ENCODE peak calls at places on chromosomes 3 and 15, in eight cellular contexts. One of them, this sample, is unnamed.

GRCh38 chr15:35019401-35020327 is 31.6 kb upstream of the ZNF770 start:
- DNase-seq in EL: peak; percentile 56
- DNase-seq in SK-MEL-5: peak; percentile 37
- DNase-seq in esophagus squamous epithelium: no peak
- DNase-seq in heart right ventricle: no peak
- DNase-seq in tibial artery: no peak
- DNase-seq in GM12878: no peak
- DNase-seq in activated naive CD4-positive, alpha-beta T cell treated with anti-CD3 and anti-CD28 coated beads, Interleukin-2, amount 50 U/mL, for 16 hours: no peak
- DNase-seq in this sample: peak; percentile 54

GRCh38 chr3:160163259-160163878 is 61.9 kb upstream of the C3orf80 start:
- DNase-seq in GM12878: no peak
- DNase-seq in tibial artery: no peak
- DNase-seq in activated naive CD4-positive, alpha-beta T cell treated with anti-CD3 and anti-CD28 coated beads, Interleukin-2, amount 50 U/mL, for 16 hours: no peak
- DNase-seq in heart right ventricle: no peak
- DNase-seq in SK-MEL-5: peak; percentile 52
- DNase-seq in EL: peak; percentile 33
- DNase-seq in esophagus squamous epithelium: no peak
- DNase-seq in this sample: peak; percentile 66

GRCh38 chr15:51281368-51281967 is 56.9 kb downstream of the CYP19A1 start:
- DNase-seq in SK-MEL-5: peak; percentile 76
- DNase-seq in activated naive CD4-positive, alpha-beta T cell treated with anti-CD3 and anti-CD28 coated beads, Interleukin-2, amount 50 U/mL, for 16 hours: no peak
- DNase-seq in tibial artery: peak; percentile 55
- DNase-seq in GM12878: no peak
- DNase-seq in EL: peak; percentile 48
- DNase-seq in esophagus squamous epithelium: no peak
- DNase-seq in heart right ventricle: peak; percentile 63
- DNase-seq in this sample: peak; percentile 79

GRCh38 chr3:50523170-50523865 is 19.9 kb upstream of the CACNA2D2 start:
- DNase-seq in heart right ventricle: no peak
- DNase-seq in EL: no peak
- DNase-seq in tibial artery: no peak
- DNase-seq in activated naive CD4-positive, alpha-beta T cell treated with anti-CD3 and anti-CD28 coated beads, Interleukin-2, amount 50 U/mL, for 16 hours: no peak
- DNase-seq in esophagus squamous epithelium: no peak
- DNase-seq in SK-MEL-5: no peak
- DNase-seq in GM12878: no peak
- DNase-seq in this sample: no peak

GRCh38 chr15:68578960-68579935 is at the start of gene CORO2B:
- DNase-seq in GM12878: no peak
- DNase-seq in esophagus squamous epithelium: no peak
- DNase-seq in SK-MEL-5: no peak
- DNase-seq in activated naive CD4-positive, alpha-beta T cell treated with anti-CD3 and anti-CD28 coated beads, Interleukin-2, amount 50 U/mL, for 16 hours: peak; percentile 34
- DNase-seq in heart right ventricle: peak; percentile 63
- DNase-seq in EL: peak; percentile 74
- DNase-seq in tibial artery: peak; percentile 44
- DNase-seq in this sample: peak; percentile 42

GRCh38 chr3:36707623-36708409 is 56.5 kb downstream of the DCLK3 start:
- DNase-seq in heart right ventricle: no peak
- DNase-seq in SK-MEL-5: peak; percentile 20
- DNase-seq in EL: peak; percentile 84
- DNase-seq in activated naive CD4-positive, alpha-beta T cell treated with anti-CD3 and anti-CD28 coated beads, Interleukin-2, amount 50 U/mL, for 16 hours: no peak
- DNase-seq in GM12878: no peak
- DNase-seq in tibial artery: no peak
- DNase-seq in esophagus squamous epithelium: no peak
- DNase-seq in this sample: peak; percentile 59

GRCh38 chr15:45387379-45388007 is 9.1 kb upstream of the GATM start:
- DNase-seq in EL: peak; percentile 14
- DNase-seq in GM12878: no peak
- DNase-seq in esophagus squamous epithelium: no peak
- DNase-seq in SK-MEL-5: no peak
- DNase-seq in activated naive CD4-positive, alpha-beta T cell treated with anti-CD3 and anti-CD28 coated beads, Interleukin-2, amount 50 U/mL, for 16 hours: no peak
- DNase-seq in heart right ventricle: no peak
- DNase-seq in tibial artery: no peak
- DNase-seq in this sample: no peak

GRCh38 chr3:43995078-43995928 is 246.4 kb upstream of the TOPAZ1 start:
- DNase-seq in esophagus squamous epithelium: no peak
- DNase-seq in heart right ventricle: no peak
- DNase-seq in activated naive CD4-positive, alpha-beta T cell treated with anti-CD3 and anti-CD28 coated beads, Interleukin-2, amount 50 U/mL, for 16 hours: peak; percentile 28
- DNase-seq in EL: peak; percentile 67
- DNase-seq in tibial artery: no peak
- DNase-seq in GM12878: no peak
- DNase-seq in SK-MEL-5: peak; percentile 24
- DNase-seq in this sample: peak; percentile 15

GRCh38 chr3:194273396-194274310 is 77.5 kb downstream of the CPN2 start:
- DNase-seq in heart right ventricle: no peak
- DNase-seq in EL: no peak
- DNase-seq in esophagus squamous epithelium: no peak
- DNase-seq in tibial artery: peak; percentile 15
- DNase-seq in SK-MEL-5: no peak
- DNase-seq in GM12878: no peak
- DNase-seq in activated naive CD4-positive, alpha-beta T cell treated with anti-CD3 and anti-CD28 coated beads, Interleukin-2, amount 50 U/mL, for 16 hours: no peak
- DNase-seq in this sample: no peak

GRCh38 chr3:156892701-156893100 is 66.5 kb downstream of the LEKR1 start:
- DNase-seq in SK-MEL-5: peak; percentile 84
- DNase-seq in heart right ventricle: no peak
- DNase-seq in EL: peak; percentile 82
- DNase-seq in esophagus squamous epithelium: no peak
- DNase-seq in tibial artery: no peak
- DNase-seq in activated naive CD4-positive, alpha-beta T cell treated with anti-CD3 and anti-CD28 coated beads, Interleukin-2, amount 50 U/mL, for 16 hours: no peak
- DNase-seq in GM12878: no peak
- DNase-seq in this sample: peak; percentile 9

GRCh38 chr15:83561661-83562060 is 92.3 kb upstream of the ADAMTSL3 start:
- DNase-seq in heart right ventricle: no peak
- DNase-seq in SK-MEL-5: no peak
- DNase-seq in tibial artery: no peak
- DNase-seq in GM12878: no peak
- DNase-seq in activated naive CD4-positive, alpha-beta T cell treated with anti-CD3 and anti-CD28 coated beads, Interleukin-2, amount 50 U/mL, for 16 hours: no peak
- DNase-seq in esophagus squamous epithelium: no peak
- DNase-seq in EL: no peak
- DNase-seq in this sample: no peak

GRCh38 chr3:11668243-11669232 is 24.8 kb upstream of the VGLL4 start:
- DNase-seq in heart right ventricle: no peak
- DNase-seq in EL: peak; percentile 49
- DNase-seq in tibial artery: no peak
- DNase-seq in SK-MEL-5: no peak
- DNase-seq in activated naive CD4-positive, alpha-beta T cell treated with anti-CD3 and anti-CD28 coated beads, Interleukin-2, amount 50 U/mL, for 16 hours: no peak
- DNase-seq in esophagus squamous epithelium: no peak
- DNase-seq in GM12878: no peak
- DNase-seq in this sample: no peak

GRCh38 chr3:28053759-28054158 is 187.7 kb upstream of the CMC1 start:
- DNase-seq in esophagus squamous epithelium: no peak
- DNase-seq in activated naive CD4-positive, alpha-beta T cell treated with anti-CD3 and anti-CD28 coated beads, Interleukin-2, amount 50 U/mL, for 16 hours: peak; percentile 23
- DNase-seq in heart right ventricle: no peak
- DNase-seq in GM12878: no peak
- DNase-seq in tibial artery: no peak
- DNase-seq in EL: peak; percentile 52
- DNase-seq in SK-MEL-5: no peak
- DNase-seq in this sample: peak; percentile 35

GRCh38 chr3:188950832-188951489 is 220.8 kb upstream of the TPRG1 start:
- DNase-seq in GM12878: no peak
- DNase-seq in esophagus squamous epithelium: no peak
- DNase-seq in SK-MEL-5: no peak
- DNase-seq in tibial artery: peak; percentile 94
- DNase-seq in heart right ventricle: peak; percentile 49
- DNase-seq in EL: peak; percentile 97
- DNase-seq in activated naive CD4-positive, alpha-beta T cell treated with anti-CD3 and anti-CD28 coated beads, Interleukin-2, amount 50 U/mL, for 16 hours: peak; percentile 53
- DNase-seq in this sample: peak; percentile 99

GRCh38 chr3:182105875-182106274 is 394.1 kb downstream of the SOX2 start:
- DNase-seq in GM12878: no peak
- DNase-seq in SK-MEL-5: no peak
- DNase-seq in EL: no peak
- DNase-seq in activated naive CD4-positive, alpha-beta T cell treated with anti-CD3 and anti-CD28 coated beads, Interleukin-2, amount 50 U/mL, for 16 hours: no peak
- DNase-seq in esophagus squamous epithelium: no peak
- DNase-seq in tibial artery: no peak
- DNase-seq in heart right ventricle: no peak
- DNase-seq in this sample: no peak

GRCh38 chr3:190697901-190698300 is 164.6 kb downstream of the GMNC start:
- DNase-seq in tibial artery: no peak
- DNase-seq in activated naive CD4-positive, alpha-beta T cell treated with anti-CD3 and anti-CD28 coated beads, Interleukin-2, amount 50 U/mL, for 16 hours: no peak
- DNase-seq in EL: peak; percentile 31
- DNase-seq in esophagus squamous epithelium: no peak
- DNase-seq in heart right ventricle: no peak
- DNase-seq in SK-MEL-5: peak; percentile 34
- DNase-seq in GM12878: no peak
- DNase-seq in this sample: peak; percentile 78

GRCh38 chr3:197846491-197846890 is 55.4 kb downstream of the LRCH3 start:
- DNase-seq in heart right ventricle: no peak
- DNase-seq in tibial artery: no peak
- DNase-seq in GM12878: no peak
- DNase-seq in activated naive CD4-positive, alpha-beta T cell treated with anti-CD3 and anti-CD28 coated beads, Interleukin-2, amount 50 U/mL, for 16 hours: no peak
- DNase-seq in SK-MEL-5: no peak
- DNase-seq in EL: no peak
- DNase-seq in esophagus squamous epithelium: no peak
- DNase-seq in this sample: no peak

GRCh38 chr3:4994823-4995499 is 15.7 kb downstream of the BHLHE40 start:
- DNase-seq in heart right ventricle: peak; percentile 67
- DNase-seq in esophagus squamous epithelium: no peak
- DNase-seq in activated naive CD4-positive, alpha-beta T cell treated with anti-CD3 and anti-CD28 coated beads, Interleukin-2, amount 50 U/mL, for 16 hours: no peak
- DNase-seq in EL: peak; percentile 90
- DNase-seq in SK-MEL-5: peak; percentile 44
- DNase-seq in tibial artery: peak; percentile 88
- DNase-seq in GM12878: no peak
- DNase-seq in this sample: peak; percentile 89

GRCh38 chr15:27492021-27492621 is 521.1 kb downstream of the GABRG3 start:
- DNase-seq in GM12878: no peak
- DNase-seq in esophagus squamous epithelium: no peak
- DNase-seq in activated naive CD4-positive, alpha-beta T cell treated with anti-CD3 and anti-CD28 coated beads, Interleukin-2, amount 50 U/mL, for 16 hours: no peak
- DNase-seq in heart right ventricle: no peak
- DNase-seq in tibial artery: no peak
- DNase-seq in SK-MEL-5: no peak
- DNase-seq in EL: no peak
- DNase-seq in this sample: peak; percentile 11

GRCh38 chr15:77634266-77634962 is 1.7 kb upstream of the LINGO1 start:
- DNase-seq in esophagus squamous epithelium: no peak
- DNase-seq in EL: peak; percentile 43
- DNase-seq in heart right ventricle: peak; percentile 53
- DNase-seq in GM12878: no peak
- DNase-seq in activated naive CD4-positive, alpha-beta T cell treated with anti-CD3 and anti-CD28 coated beads, Interleukin-2, amount 50 U/mL, for 16 hours: peak; percentile 63
- DNase-seq in tibial artery: no peak
- DNase-seq in SK-MEL-5: peak; percentile 74
- DNase-seq in this sample: peak; percentile 78

GRCh38 chr3:80244390-80244789 is 476.6 kb upstream of the ROBO1 start:
- DNase-seq in GM12878: no peak
- DNase-seq in activated naive CD4-positive, alpha-beta T cell treated with anti-CD3 and anti-CD28 coated beads, Interleukin-2, amount 50 U/mL, for 16 hours: no peak
- DNase-seq in SK-MEL-5: no peak
- DNase-seq in EL: no peak
- DNase-seq in esophagus squamous epithelium: no peak
- DNase-seq in heart right ventricle: peak; percentile 8
- DNase-seq in tibial artery: no peak
- DNase-seq in this sample: peak; percentile 93

GRCh38 chr3:177250108-177250507 is 52.8 kb upstream of the TBL1XR1 start:
- DNase-seq in activated naive CD4-positive, alpha-beta T cell treated with anti-CD3 and anti-CD28 coated beads, Interleukin-2, amount 50 U/mL, for 16 hours: no peak
- DNase-seq in SK-MEL-5: no peak
- DNase-seq in EL: no peak
- DNase-seq in tibial artery: no peak
- DNase-seq in heart right ventricle: no peak
- DNase-seq in GM12878: no peak
- DNase-seq in esophagus squamous epithelium: no peak
- DNase-seq in this sample: peak; percentile 23

GRCh38 chr3:100113728-100114412 is 431 bp downstream of the FILIP1L start:
- DNase-seq in tibial artery: no peak
- DNase-seq in GM12878: no peak
- DNase-seq in activated naive CD4-positive, alpha-beta T cell treated with anti-CD3 and anti-CD28 coated beads, Interleukin-2, amount 50 U/mL, for 16 hours: no peak
- DNase-seq in esophagus squamous epithelium: no peak
- DNase-seq in EL: no peak
- DNase-seq in heart right ventricle: no peak
- DNase-seq in SK-MEL-5: no peak
- DNase-seq in this sample: no peak

GRCh38 chr3:195117978-195118581 is 152.9 kb downstream of the XXYLT1 start:
- DNase-seq in GM12878: no peak
- DNase-seq in EL: peak; percentile 40
- DNase-seq in tibial artery: no peak
- DNase-seq in heart right ventricle: no peak
- DNase-seq in esophagus squamous epithelium: no peak
- DNase-seq in SK-MEL-5: peak; percentile 24
- DNase-seq in activated naive CD4-positive, alpha-beta T cell treated with anti-CD3 and anti-CD28 coated beads, Interleukin-2, amount 50 U/mL, for 16 hours: no peak
- DNase-seq in this sample: peak; percentile 63

GRCh38 chr3:130839815-130840214 is 54.1 kb upstream of the ATP2C1 start:
- DNase-seq in heart right ventricle: no peak
- DNase-seq in activated naive CD4-positive, alpha-beta T cell treated with anti-CD3 and anti-CD28 coated beads, Interleukin-2, amount 50 U/mL, for 16 hours: no peak
- DNase-seq in esophagus squamous epithelium: no peak
- DNase-seq in EL: no peak
- DNase-seq in GM12878: no peak
- DNase-seq in SK-MEL-5: no peak
- DNase-seq in tibial artery: no peak
- DNase-seq in this sample: no peak

GRCh38 chr3:185924375-185924774 is 13.4 kb downstream of the TRA2B start:
- DNase-seq in EL: no peak
- DNase-seq in esophagus squamous epithelium: no peak
- DNase-seq in tibial artery: no peak
- DNase-seq in heart right ventricle: no peak
- DNase-seq in SK-MEL-5: no peak
- DNase-seq in GM12878: no peak
- DNase-seq in activated naive CD4-positive, alpha-beta T cell treated with anti-CD3 and anti-CD28 coated beads, Interleukin-2, amount 50 U/mL, for 16 hours: no peak
- DNase-seq in this sample: no peak

GRCh38 chr3:30689202-30689641 is 82.8 kb downstream of the TGFBR2 start:
- DNase-seq in GM12878: no peak
- DNase-seq in heart right ventricle: peak; percentile 34
- DNase-seq in EL: peak; percentile 70
- DNase-seq in tibial artery: peak; percentile 34
- DNase-seq in SK-MEL-5: peak; percentile 84
- DNase-seq in activated naive CD4-positive, alpha-beta T cell treated with anti-CD3 and anti-CD28 coated beads, Interleukin-2, amount 50 U/mL, for 16 hours: no peak
- DNase-seq in esophagus squamous epithelium: no peak
- DNase-seq in this sample: peak; percentile 44

GRCh38 chr15:39172380-39173281 is 408.2 kb upstream of the THBS1 start:
- DNase-seq in tibial artery: no peak
- DNase-seq in EL: peak; percentile 82
- DNase-seq in GM12878: no peak
- DNase-seq in heart right ventricle: no peak
- DNase-seq in esophagus squamous epithelium: no peak
- DNase-seq in activated naive CD4-positive, alpha-beta T cell treated with anti-CD3 and anti-CD28 coated beads, Interleukin-2, amount 50 U/mL, for 16 hours: no peak
- DNase-seq in SK-MEL-5: peak; percentile 74
- DNase-seq in this sample: peak; percentile 80

GRCh38 chr15:40064231-40064894 is 25.4 kb upstream of the SRP14 start:
- DNase-seq in GM12878: no peak
- DNase-seq in SK-MEL-5: no peak
- DNase-seq in heart right ventricle: no peak
- DNase-seq in EL: peak; percentile 87
- DNase-seq in activated naive CD4-positive, alpha-beta T cell treated with anti-CD3 and anti-CD28 coated beads, Interleukin-2, amount 50 U/mL, for 16 hours: no peak
- DNase-seq in tibial artery: no peak
- DNase-seq in esophagus squamous epithelium: no peak
- DNase-seq in this sample: peak; percentile 92

GRCh38 chr3:20352547-20353164 is 166.7 kb upstream of the SGO1 start:
- DNase-seq in esophagus squamous epithelium: no peak
- DNase-seq in SK-MEL-5: peak; percentile 37
- DNase-seq in GM12878: no peak
- DNase-seq in activated naive CD4-positive, alpha-beta T cell treated with anti-CD3 and anti-CD28 coated beads, Interleukin-2, amount 50 U/mL, for 16 hours: no peak
- DNase-seq in heart right ventricle: no peak
- DNase-seq in EL: peak; percentile 17
- DNase-seq in tibial artery: no peak
- DNase-seq in this sample: peak; percentile 9

GRCh38 chr3:174202561-174202960 is 656.6 kb upstream of the NAALADL2 start:
- DNase-seq in heart right ventricle: no peak
- DNase-seq in activated naive CD4-positive, alpha-beta T cell treated with anti-CD3 and anti-CD28 coated beads, Interleukin-2, amount 50 U/mL, for 16 hours: no peak
- DNase-seq in SK-MEL-5: no peak
- DNase-seq in EL: no peak
- DNase-seq in tibial artery: no peak
- DNase-seq in esophagus squamous epithelium: no peak
- DNase-seq in GM12878: no peak
- DNase-seq in this sample: peak; percentile 7

GRCh38 chr15:99279290-99279689 is 28.0 kb downstream of the LRRC28 start:
- DNase-seq in activated naive CD4-positive, alpha-beta T cell treated with anti-CD3 and anti-CD28 coated beads, Interleukin-2, amount 50 U/mL, for 16 hours: no peak
- DNase-seq in SK-MEL-5: peak; percentile 28
- DNase-seq in esophagus squamous epithelium: no peak
- DNase-seq in EL: no peak
- DNase-seq in tibial artery: no peak
- DNase-seq in GM12878: no peak
- DNase-seq in heart right ventricle: no peak
- DNase-seq in this sample: no peak

GRCh38 chr3:13139471-13140065 is 66.3 kb upstream of the IQSEC1 start:
- DNase-seq in activated naive CD4-positive, alpha-beta T cell treated with anti-CD3 and anti-CD28 coated beads, Interleukin-2, amount 50 U/mL, for 16 hours: no peak
- DNase-seq in tibial artery: peak; percentile 3
- DNase-seq in EL: no peak
- DNase-seq in SK-MEL-5: no peak
- DNase-seq in heart right ventricle: no peak
- DNase-seq in esophagus squamous epithelium: no peak
- DNase-seq in GM12878: no peak
- DNase-seq in this sample: no peak

GRCh38 chr3:76554717-76555116 is 485.2 kb upstream of the ROBO2 start:
- DNase-seq in tibial artery: peak; percentile 60
- DNase-seq in EL: no peak
- DNase-seq in esophagus squamous epithelium: no peak
- DNase-seq in heart right ventricle: no peak
- DNase-seq in GM12878: no peak
- DNase-seq in activated naive CD4-positive, alpha-beta T cell treated with anti-CD3 and anti-CD28 coated beads, Interleukin-2, amount 50 U/mL, for 16 hours: no peak
- DNase-seq in SK-MEL-5: peak; percentile 12
- DNase-seq in this sample: peak; percentile 94

This sample was measured in choroid plexus epithelial cell.